ENCODE peak calls at places on chromosomes 4 and X, in seven cellular contexts. U, G, P, S, Y, T and R are unnamed samples.

GRCh38 chr4:12902735-12903134 is 581.4 kb downstream of the RAB28 start:
- DNase-seq in U (no peak), G (no peak), P (no peak), S (no peak), Y (no peak), T (no peak), R (no peak)

GRCh38 chr4:7067523-7068278 is at the start of gene GRPEL1:
- DNase-seq in U (peak; percentile 100), G (no peak), P (peak; percentile 99), S (peak; percentile 100), Y (peak; percentile 97), T (peak; percentile 98), R (peak; percentile 97)

GRCh38 chr4:7414046-7414445 is 20.7 kb downstream of the PSAPL1 start:
- DNase-seq in U (no peak), G (no peak), P (no peak), S (no peak), Y (no peak), T (no peak), R (no peak)

GRCh38 chrX:150062292-150063137 is 124.2 kb upstream of the EOLA2 start:
- DNase-seq in U (no peak), G (no peak), P (no peak), S (no peak), Y (no peak), T (peak; percentile 25), R (no peak)

GRCh38 chr4:79198886-79199591 is 126.8 kb downstream of the NAA11 start:
- DNase-seq in U (no peak), G (no peak), P (no peak), S (no peak), Y (peak; percentile 41), T (no peak), R (no peak)

GRCh38 chr4:150581611-150582010 is 340 bp upstream of the MAB21L2 start:
- DNase-seq in U (no peak), G (no peak), P (no peak), S (no peak), Y (peak; percentile 63), T (peak; percentile 98), R (no peak)

GRCh38 chr4:101102114-101102752 is 245.1 kb downstream of the PPP3CA start:
- DNase-seq in U (no peak), G (no peak), P (no peak), S (no peak), Y (peak; percentile 88), T (peak; percentile 86), R (no peak)

GRCh38 chrX:121755541-121755940 is 708.1 kb downstream of the GLUD2 start:
- DNase-seq in U (no peak), G (no peak), P (no peak), S (no peak), Y (no peak), T (no peak), R (no peak)

GRCh38 chr4:24024597-24024996 is 134.8 kb upstream of the PPARGC1A start:
- DNase-seq in U (no peak), G (no peak), P (no peak), S (no peak), Y (no peak), T (no peak), R (no peak)

GRCh38 chr4:53583513-53583912 is 7.8 kb downstream of the LNX1 start:
- DNase-seq in U (no peak), G (no peak), P (no peak), S (no peak), Y (no peak), T (no peak), R (no peak)

GRCh38 chrX:39460491-39460890 is 637.3 kb downstream of the BCOR start:
- DNase-seq in U (no peak), G (no peak), P (no peak), S (no peak), Y (no peak), T (no peak), R (no peak)

GRCh38 chrX:69093960-69094935 is 71.0 kb downstream of the PJA1 start:
- DNase-seq in U (no peak), G (no peak), P (peak; percentile 56), S (no peak), Y (peak; percentile 16), T (peak; percentile 23), R (peak; percentile 36)

GRCh38 chr4:87839309-87839946 is 6.7 kb downstream of the MEPE start:
- DNase-seq in U (no peak), G (no peak), P (no peak), S (no peak), Y (peak; percentile 12), T (no peak), R (peak; percentile 30)

GRCh38 chrX:106177106-106177981 is 9.2 kb downstream of the PWWP3B start:
- DNase-seq in U (no peak), G (no peak), P (peak; percentile 26), S (no peak), Y (peak; percentile 54), T (no peak), R (no peak)

GRCh38 chr4:82780398-82781231 is 18.0 kb downstream of the SCD5 start:
- DNase-seq in U (no peak), G (no peak), P (no peak), S (no peak), Y (no peak), T (no peak), R (no peak)

GRCh38 chr4:152628128-152628527 is 51.7 kb downstream of the TMEM154 start:
- DNase-seq in U (no peak), G (no peak), P (no peak), S (no peak), Y (no peak), T (no peak), R (no peak)

GRCh38 chr4:8247047-8247930 is 22.3 kb upstream of the HTRA3 start:
- DNase-seq in U (no peak), G (no peak), P (no peak), S (no peak), Y (no peak), T (no peak), R (no peak)

GRCh38 chr4:167652267-167652666 is 418.0 kb upstream of the SPOCK3 start:
- DNase-seq in U (no peak), G (no peak), P (no peak), S (no peak), Y (no peak), T (no peak), R (no peak)

GRCh38 chrX:39819921-39820849 is 277.6 kb downstream of the BCOR start:
- DNase-seq in U (no peak), G (no peak), P (no peak), S (no peak), Y (no peak), T (no peak), R (no peak)

GRCh38 chrX:65513610-65514009 is 21.0 kb downstream of the LAS1L start:
- DNase-seq in U (no peak), G (no peak), P (no peak), S (no peak), Y (no peak), T (no peak), R (no peak)

GRCh38 chr4:11424000-11424399 is 4.7 kb downstream of the HS3ST1 start:
- DNase-seq in U (no peak), G (no peak), P (no peak), S (peak; percentile 53), Y (no peak), T (no peak), R (peak; percentile 48)

GRCh38 chr4:137394000-137394399 is 138.3 kb downstream of the PCDH18 start:
- DNase-seq in U (no peak), G (no peak), P (no peak), S (no peak), Y (no peak), T (no peak), R (no peak)

GRCh38 chr4:75995727-75996126 is 5.0 kb upstream of the SDAD1 start:
- DNase-seq in U (no peak), G (no peak), P (no peak), S (no peak), Y (peak; percentile 33), T (no peak), R (peak; percentile 46)

GRCh38 chr4:70721747-70722146 is at the start of gene RUFY3:
- DNase-seq in U (no peak), G (no peak), P (no peak), S (no peak), Y (peak; percentile 93), T (peak; percentile 88), R (no peak)

GRCh38 chr4:73501664-73502265 is 20.2 kb downstream of the AFM start:
- DNase-seq in U (no peak), G (no peak), P (no peak), S (no peak), Y (no peak), T (no peak), R (no peak)

GRCh38 chrX:13699183-13699826 is 10.4 kb downstream of the RAB9A start:
- DNase-seq in U (no peak), G (no peak), P (no peak), S (no peak), Y (no peak), T (no peak), R (no peak)

GRCh38 chr4:108465886-108466491 is 154.4 kb upstream of the RPL34 start:
- DNase-seq in U (no peak), G (no peak), P (no peak), S (no peak), Y (no peak), T (no peak), R (no peak)

GRCh38 chr4:185534850-185535761 is at the start of gene PDLIM3:
- DNase-seq in U (no peak), G (no peak), P (peak; percentile 52), S (no peak), Y (no peak), T (no peak), R (peak; percentile 20)

GRCh38 chrX:56765816-56766553 is 36.9 kb downstream of the NBDY start:
- DNase-seq in U (no peak), G (no peak), P (no peak), S (no peak), Y (no peak), T (no peak), R (no peak)

GRCh38 chr4:178632415-178632814 is 1190.2 kb upstream of the AGA start:
- DNase-seq in U (no peak), G (no peak), P (no peak), S (no peak), Y (no peak), T (no peak), R (no peak)

GRCh38 chr4:137203601-137204000 is 328.7 kb downstream of the PCDH18 start:
- DNase-seq in U (no peak), G (no peak), P (no peak), S (no peak), Y (peak; percentile 65), T (peak; percentile 32), R (no peak)